ENCODE peak calls at places on chromosome 9, in five cellular contexts. Q is neuronal stem cell, J is keratinocyte, G is breast epithelium, P is ovary. W is an unnamed sample. For H3K36me3, H3K9me3 and H3K27me3, the result is how much of the 10 kb centered on the place peaks cover.

GRCh38 chr9:121551985-121552753 is 52.5 kb upstream of the GGTA1 start:
- DNase-seq in Q (no peak), J (no peak), G (no peak), P (no peak), W (no peak)

GRCh38 chr9:115615821-115616665 is 498.1 kb upstream of the TNC start:
- DNase-seq in Q (no peak), J (peak), G (no peak), P (no peak), W (no peak)

GRCh38 chr9:20220286-20220685 is 402.0 kb downstream of the MLLT3 start:
- DNase-seq in Q (no peak), J (no peak), G (no peak), P (no peak), W (no peak)

GRCh38 chr9:127968046-127968445 is 12.7 kb downstream of the EEIG1 start:
- DNase-seq in Q (no peak), J (no peak), G (no peak), P (no peak), W (peak)

GRCh38 chr9:133306242-133307194 is 29.5 kb downstream of the SURF6 start:
- DNase-seq in Q (no peak), J (no peak), G (no peak), P (no peak), W (no peak)

GRCh38 chr9:99867536-99867935 is 38.9 kb upstream of the STX17 start:
- DNase-seq in Q (no peak), J (no peak), G (no peak), P (no peak), W (no peak)

GRCh38 chr9:79382044-79382443 is 189.7 kb upstream of the TLE4 start:
- DNase-seq in Q (peak), J (no peak), G (no peak), P (no peak), W (no peak)

GRCh38 chr9:26955222-26955903 is 849 bp upstream of the IFT74 start:
- DNase-seq in Q (no peak), J (no peak), G (no peak), P (no peak), W (no peak)

GRCh38 chr9:133968428-133968827 is 23.7 kb downstream of the VAV2 start:
- DNase-seq in Q (no peak), J (no peak), G (no peak), P (no peak), W (no peak)

GRCh38 chr9:80449513-80449912 is 877.7 kb downstream of the TLE4 start:
- DNase-seq in Q (no peak), J (no peak), G (no peak), P (no peak), W (no peak)

GRCh38 chr9:23522952-23523351 is 303.1 kb downstream of the ELAVL2 start:
- DNase-seq in Q (no peak), J (no peak), G (no peak), P (no peak), W (no peak)

GRCh38 chr9:26462213-26462612 is 430.4 kb downstream of the CAAP1 start:
- DNase-seq in Q (peak), J (no peak), G (no peak), P (no peak), W (no peak)

GRCh38 chr9:111728617-111729366 is 65.9 kb downstream of the SHOC1 start:
- DNase-seq in Q (no peak), J (peak), G (no peak), P (no peak), W (no peak)

GRCh38 chr9:35071814-35072460 is 488 bp downstream of the VCP start:
- DNase-seq in Q (peak), J (no peak), G (peak), P (peak), W (peak)

GRCh38 chr9:35070823-35071813 is 1.3 kb downstream of the VCP start:
- DNase-seq in Q (no peak), J (no peak), G (peak), P (no peak), W (no peak)

GRCh38 chr9:35074141-35074540 is 1.7 kb upstream of the VCP start:
- DNase-seq in Q (no peak), J (no peak), G (peak), P (no peak), W (no peak)

GRCh38 chr9:35073276-35073607 is 817 bp upstream of the VCP start:
- DNase-seq in Q (no peak), J (no peak), G (no peak), P (no peak), W (no peak)

DNA sequence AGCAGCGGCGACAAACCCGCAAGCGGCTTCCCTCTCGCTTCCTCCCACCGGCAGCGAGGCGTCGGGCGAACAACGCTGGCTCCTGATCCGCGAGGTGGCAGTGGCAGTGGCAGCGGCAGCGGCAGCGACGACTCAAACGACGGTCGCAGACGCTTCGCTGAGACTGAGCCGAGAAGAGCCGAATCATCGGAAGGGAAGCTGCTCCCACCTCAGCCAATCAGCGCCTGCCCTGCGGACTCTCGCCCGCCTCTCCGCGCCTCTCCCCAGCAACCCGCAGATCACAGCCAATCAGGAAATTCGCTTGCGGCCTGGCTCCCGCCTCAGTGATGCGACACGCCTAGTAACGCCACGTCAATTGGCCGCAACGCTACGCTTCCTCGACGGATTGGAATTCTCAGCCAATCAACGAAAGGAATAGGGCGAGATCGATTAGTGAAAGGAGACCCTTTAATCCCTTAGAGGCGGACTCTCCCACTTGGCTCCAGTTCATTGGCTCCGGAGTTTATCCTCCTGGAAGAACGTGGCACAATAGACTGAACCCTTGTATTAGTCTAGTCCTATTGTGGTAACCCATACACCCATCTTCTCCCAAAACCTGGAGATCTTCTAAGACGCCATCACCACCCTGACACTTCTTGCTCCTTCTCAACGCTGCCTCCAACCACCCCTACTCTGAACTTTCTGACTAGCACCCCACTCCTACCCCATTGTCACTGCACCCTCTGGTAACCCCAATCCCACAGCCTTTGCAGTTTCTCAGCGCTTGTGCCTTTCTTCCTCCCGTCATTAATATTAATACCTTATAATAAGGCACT is at the start of gene VCP:
- DNase-seq in Q (peak), J (peak), G (peak), P (peak), W (peak)
- H3K36me3 ChIP-seq in Q (half or more), J (under half), G (under half), P (under half), W (under half)

GRCh38 chr9:103430469-103430868 is 435.3 kb downstream of the CYLC2 start:
- DNase-seq in Q (no peak), J (no peak), G (no peak), P (no peak), W (no peak)
- H3K9me3 ChIP-seq in Q (under half), J (under half), G (under half), P (under half), W (under half)

DNA sequence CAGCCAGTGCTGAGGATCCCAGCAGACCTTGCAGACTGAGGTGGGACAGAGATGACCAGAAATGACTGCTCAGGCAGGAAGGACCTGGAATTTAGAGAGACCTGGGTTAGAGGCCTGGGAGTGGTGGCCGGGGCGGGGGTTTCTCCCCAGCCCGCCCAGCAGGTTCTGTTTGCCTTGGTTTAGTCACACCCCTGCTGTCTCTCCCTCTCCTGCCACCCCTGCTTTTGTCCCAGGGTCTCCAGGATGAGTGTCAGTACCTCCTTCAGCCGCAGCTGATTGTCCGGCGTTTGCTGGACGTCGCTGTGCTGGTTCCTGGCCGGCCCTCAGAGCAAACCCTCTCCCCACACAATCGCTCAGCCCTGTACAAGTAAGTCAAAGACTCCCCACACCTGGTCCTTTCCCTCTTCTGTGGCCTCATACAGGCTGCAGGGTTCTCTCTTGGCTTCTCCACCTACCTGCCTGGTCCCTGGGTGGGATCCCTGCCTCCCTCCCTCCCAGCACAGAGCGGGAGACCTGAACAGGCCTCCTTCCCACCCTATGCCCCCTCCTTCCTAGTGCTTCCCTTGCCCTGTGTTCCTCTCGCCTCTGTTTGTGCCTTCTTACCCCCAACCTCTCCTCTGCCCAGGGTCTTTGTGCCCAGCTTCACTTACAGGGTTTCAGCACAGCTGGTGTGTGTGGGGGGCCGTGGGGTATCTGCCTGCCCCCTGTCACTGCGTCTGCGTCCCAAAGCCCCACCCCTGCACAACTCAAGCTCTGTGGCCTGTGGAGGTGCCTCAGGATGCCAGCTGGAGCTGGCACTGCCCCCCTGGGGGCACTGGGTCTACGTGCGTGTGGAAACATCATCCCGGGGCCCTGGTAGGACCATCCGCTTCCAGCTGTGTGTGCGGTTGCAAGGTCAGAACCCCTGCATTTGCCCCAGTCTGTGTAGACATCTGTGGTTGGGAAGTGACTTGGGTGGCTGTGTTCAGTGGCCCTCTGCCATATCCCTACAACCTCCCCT is 12.2 kb downstream of the TMEM8B start:
- DNase-seq in Q (no peak), J (no peak), G (no peak), P (no peak), W (no peak)
- H3K27me3 ChIP-seq in Q (under half), J (under half), G (under half), P (under half), W (under half)

GRCh38 chr9:97602430-97602829 is 30.7 kb downstream of the TSTD2 start:
- DNase-seq in Q (no peak), J (no peak), G (no peak), P (no peak), W (no peak)
- H3K36me3 ChIP-seq in Q (half or more), J (under half), G (under half), P (under half), W (under half)